ENCODE peak calls at places on chromosomes 11 and 22, in nine cellular contexts. L is astrocyte of the spinal cord; M is head of caudate nucleus; H is GM12891; P is NCI-H774; D is naive thymus-derived CD8-positive, alpha-beta T cell; C is activated naive CD4-positive, alpha-beta T cell; F is stimulated activated CD4-positive, alpha-beta T cell treated with anti-CD3 and anti-CD28 coated beads, Interleukin-2, amount 100 ng/mL, for 48 hours; Y is cardiac fibroblast. B is an unnamed sample.

GRCh38 chr11:115958089-115959000 is 454.1 kb upstream of the CADM1 start:
- DNase-seq in L (no peak), M (no peak), H (no peak), P (peak; percentile 26), D (no peak), C (no peak), F (no peak), Y (no peak), B (no peak)

GRCh38 chr11:3095712-3096361 is 38.6 kb upstream of the CARS1 start:
- DNase-seq in L (peak; percentile 80), M (no peak), H (no peak), P (no peak), D (no peak), C (no peak), F (no peak), Y (peak; percentile 89), B (peak; percentile 30)

GRCh38 chr11:134976540-134976939 is 564.5 kb upstream of the B3GAT1 start:
- DNase-seq in L (no peak), M (no peak), H (no peak), P (no peak), D (no peak), C (no peak), F (no peak), Y (no peak), B (no peak)

GRCh38 chr22:36641902-36642640 is 61.5 kb downstream of the CACNG2 start:
- DNase-seq in L (no peak), M (peak; percentile 42), H (no peak), P (no peak), D (no peak), C (no peak), F (no peak), Y (peak; percentile 66), B (peak; percentile 7)

GRCh38 chr11:101430236-101430635 is 153.6 kb downstream of the TRPC6 start:
- DNase-seq in L (no peak), M (no peak), H (no peak), P (no peak), D (no peak), C (no peak), F (no peak), Y (no peak), B (no peak)

GRCh38 chr22:29833392-29833949 is 4.6 kb downstream of the ASCC2 start:
- DNase-seq in L (no peak), M (no peak), H (no peak), P (no peak), D (no peak), C (no peak), F (no peak), Y (no peak), B (no peak)

GRCh38 chr11:1228921-1229451 is 6.1 kb downstream of the MUC5B start:
- DNase-seq in L (no peak), M (no peak), H (no peak), P (no peak), D (no peak), C (no peak), F (no peak), Y (no peak), B (no peak)

GRCh38 chr11:32916361-32916760 is 23.8 kb downstream of the QSER1 start:
- DNase-seq in L (no peak), M (no peak), H (no peak), P (no peak), D (no peak), C (no peak), F (no peak), Y (no peak), B (no peak)

GRCh38 chr11:6260207-6260726 is 629 bp downstream of the CCKBR start:
- DNase-seq in L (no peak), M (no peak), H (no peak), P (no peak), D (no peak), C (no peak), F (no peak), Y (no peak), B (no peak)

GRCh38 chr11:10494636-10495463 is 39.8 kb downstream of the AMPD3 start:
- DNase-seq in L (no peak), M (no peak), H (no peak), P (no peak), D (no peak), C (no peak), F (no peak), Y (no peak), B (no peak)

B was measured in NCI-H226.